ENCODE peak calls at places on chromosomes 3 and 15, in eight cellular contexts. U is fibroblast of the aortic adventitia, F is cardiac muscle cell, D is epithelial cell of esophagus, M is fibroblast of lung, W is Karpas-422, H is OCI-LY7, A is PC-3. L is an unnamed sample.

GRCh38 chr3:185063431-185063830 is 89.4 kb downstream of the C3orf70 start:
- DNase-seq in U (no peak), F (no peak), D (no peak), M (no peak), W (no peak), H (no peak), A (no peak), L (peak; percentile 25)

GRCh38 chr3:104291878-104292277 is 1074.8 kb upstream of the ALCAM start:
- DNase-seq in U (peak; percentile 15), F (no peak), D (no peak), M (peak; percentile 8), W (no peak), H (peak; percentile 8), A (no peak), L (no peak)

GRCh38 chr15:99105516-99106341 is 849 bp downstream of the SYNM start:
- DNase-seq in U (peak; percentile 46), F (peak; percentile 68), D (peak; percentile 74), M (peak; percentile 63), W (no peak), H (peak; percentile 17), A (no peak), L (peak; percentile 67)

GRCh38 chr3:157906627-157907026 is 199.6 kb downstream of the SHOX2 start:
- DNase-seq in U (peak; percentile 33), F (peak; percentile 20), D (peak; percentile 14), M (no peak), W (no peak), H (no peak), A (peak; percentile 57), L (no peak)

GRCh38 chr3:75171632-75172230 is 492.4 kb upstream of the FRG2C start:
- DNase-seq in U (peak; percentile 31), F (peak; percentile 20), D (peak; percentile 25), M (peak; percentile 43), W (peak; percentile 63), H (peak; percentile 11), A (peak; percentile 48), L (peak; percentile 10)

GRCh38 chr3:51371943-51372557 is 13.0 kb upstream of the MANF start:
- DNase-seq in U (peak; percentile 90), F (peak; percentile 87), D (peak; percentile 78), M (peak; percentile 87), W (peak; percentile 88), H (peak; percentile 57), A (peak; percentile 95), L (peak; percentile 72)

GRCh38 chr15:75577401-75578205 is 1.5 kb downstream of the PTPN9 start:
- DNase-seq in U (peak; percentile 37), F (peak; percentile 32), D (peak; percentile 20), M (peak; percentile 37), W (peak; percentile 58), H (peak; percentile 28), A (peak; percentile 14), L (peak; percentile 9)

GRCh38 chr3:130925628-130926027 is 31.7 kb downstream of the ATP2C1 start:
- DNase-seq in U (peak; percentile 35), F (peak; percentile 43), D (no peak), M (peak; percentile 42), W (peak; percentile 95), H (peak; percentile 46), A (no peak), L (peak; percentile 88)

GRCh38 chr15:69031013-69032001 is 16.8 kb downstream of the NOX5 start:
- DNase-seq in U (no peak), F (peak; percentile 59), D (peak; percentile 65), M (peak; percentile 39), W (no peak), H (no peak), A (peak; percentile 50), L (peak; percentile 6)

GRCh38 chr15:80072285-80072684 is 12.8 kb downstream of the ZFAND6 start:
- DNase-seq in U (peak; percentile 93), F (peak; percentile 93), D (peak; percentile 92), M (peak; percentile 94), W (peak; percentile 93), H (peak; percentile 85), A (peak; percentile 92), L (peak; percentile 78)

GRCh38 chr3:155629006-155629405 is 115.9 kb downstream of the PLCH1 start:
- DNase-seq in U (no peak), F (no peak), D (no peak), M (no peak), W (no peak), H (no peak), A (no peak), L (no peak)

GRCh38 chr15:73930790-73931281 is 4.6 kb downstream of the LOXL1 start:
- DNase-seq in U (peak; percentile 86), F (peak; percentile 54), D (no peak), M (peak; percentile 64), W (no peak), H (no peak), A (no peak), L (no peak)

GRCh38 chr3:50251220-50251619 is 15.2 kb downstream of the GNAI2 start:
- DNase-seq in U (peak; percentile 92), F (peak; percentile 73), D (peak; percentile 99), M (peak; percentile 90), W (no peak), H (no peak), A (peak; percentile 96), L (no peak)

GRCh38 chr15:82882250-82882928 is 70.1 kb downstream of the HOMER2 start:
- DNase-seq in U (no peak), F (no peak), D (no peak), M (no peak), W (no peak), H (no peak), A (no peak), L (no peak)

GRCh38 chr3:94036909-94037507 is 8.6 kb upstream of the STX19 start:
- DNase-seq in U (peak; percentile 48), F (peak; percentile 51), D (peak; percentile 70), M (peak; percentile 39), W (peak; percentile 61), H (peak; percentile 25), A (peak; percentile 84), L (peak; percentile 26)

GRCh38 chr3:29283739-29284138 is 2.9 kb downstream of the RBMS3 start:
- DNase-seq in U (no peak), F (no peak), D (no peak), M (peak; percentile 23), W (no peak), H (no peak), A (no peak), L (no peak)

GRCh38 chr15:42371125-42371524 is 11.8 kb downstream of the CAPN3 start:
- DNase-seq in U (peak; percentile 29), F (peak; percentile 39), D (no peak), M (peak; percentile 23), W (peak; percentile 78), H (peak; percentile 34), A (peak; percentile 69), L (no peak)

GRCh38 chr3:188255190-188255589 is 101.2 kb downstream of the LPP start:
- DNase-seq in U (no peak), F (no peak), D (no peak), M (no peak), W (no peak), H (no peak), A (no peak), L (no peak)

GRCh38 chr3:7813412-7813811 is 688.2 kb upstream of the LMCD1 start:
- DNase-seq in U (no peak), F (no peak), D (no peak), M (no peak), W (no peak), H (no peak), A (no peak), L (no peak)

GRCh38 chr3:72245183-72245811 is 460.3 kb upstream of the PROK2 start:
- DNase-seq in U (no peak), F (peak; percentile 29), D (no peak), M (peak; percentile 21), W (no peak), H (peak; percentile 30), A (no peak), L (no peak)

GRCh38 chr3:171646357-171647133 is 163.7 kb downstream of the PLD1 start:
- DNase-seq in U (peak; percentile 88), F (peak; percentile 82), D (peak; percentile 61), M (peak; percentile 86), W (peak; percentile 67), H (peak; percentile 18), A (peak; percentile 69), L (peak; percentile 65)

GRCh38 chr15:95609096-95609495 is 721.4 kb upstream of the NR2F2 start:
- DNase-seq in U (no peak), F (peak; percentile 37), D (no peak), M (no peak), W (no peak), H (no peak), A (peak; percentile 31), L (no peak)

GRCh38 chr3:133894334-133895207 is 1.1 kb downstream of the RAB6B start:
- DNase-seq in U (no peak), F (no peak), D (no peak), M (no peak), W (no peak), H (no peak), A (no peak), L (no peak)
- H3K4me3 ChIP-seq in U (no peak overlapping the region), F (peak overlapping the region; percentile 78), D (no peak overlapping the region), M (peak overlapping the region; percentile 67), W (no peak overlapping the region), H (no peak overlapping the region), A (peak overlapping the region; percentile 63), L (no peak overlapping the region)

GRCh38 chr3:152595975-152596832 is 238.7 kb upstream of the P2RY1 start:
- DNase-seq in U (peak; percentile 90), F (peak; percentile 90), D (peak; percentile 42), M (peak; percentile 90), W (peak; percentile 83), H (peak; percentile 71), A (no peak), L (peak; percentile 83)
- H3K4me3 ChIP-seq in U (peak overlapping the region; percentile 39), F (no peak overlapping the region), D (no peak overlapping the region), M (peak overlapping the region; percentile 27), W (no peak overlapping the region), H (peak overlapping the region; percentile 25), A (no peak overlapping the region), L (no peak overlapping the region)

GRCh38 chr3:45312836-45313493 is 75.4 kb upstream of the LARS2 start:
- DNase-seq in U (no peak), F (no peak), D (no peak), M (no peak), W (no peak), H (no peak), A (no peak), L (no peak)
- H3K4me3 ChIP-seq in U (no peak overlapping the region), F (no peak overlapping the region), D (no peak overlapping the region), M (no peak overlapping the region), W (no peak overlapping the region), H (no peak overlapping the region), A (no peak overlapping the region), L (no peak overlapping the region)

GRCh38 chr3:169383770-169384169 is 279.7 kb downstream of the MECOM start:
- DNase-seq in U (no peak), F (peak; percentile 47), D (peak; percentile 43), M (no peak), W (no peak), H (no peak), A (no peak), L (no peak)
- H3K4me3 ChIP-seq in U (no peak overlapping the region), F (no peak overlapping the region), D (no peak overlapping the region), M (no peak overlapping the region), W (no peak overlapping the region), H (no peak overlapping the region), A (no peak overlapping the region), L (no peak overlapping the region)